ENCODE peak calls at places on chromosome 13, in seven cellular contexts. One of them, this sample, is unnamed.

GRCh38 chr13:110575322-110576069 is 14.0 kb upstream of the RAB20 start:
- DNase-seq in mesothelial cell of epicardium: no peak
- DNase-seq in stimulated activated CD4-positive, alpha-beta T cell treated with anti-CD3 and anti-CD28 coated beads, Interleukin-15, amount 100 ng/mL, for 24 hours: peak
- DNase-seq in NCI-H446: no peak
- DNase-seq in aorta: peak
- DNase-seq in AG10803: peak
- DNase-seq in astrocyte of the spinal cord: no peak
- DNase-seq in this sample: no peak

GRCh38 chr13:35621989-35622388 is 145.5 kb upstream of the MAB21L1 start:
- DNase-seq in aorta: no peak
- DNase-seq in astrocyte of the spinal cord: no peak
- DNase-seq in stimulated activated CD4-positive, alpha-beta T cell treated with anti-CD3 and anti-CD28 coated beads, Interleukin-15, amount 100 ng/mL, for 24 hours: no peak
- DNase-seq in NCI-H446: no peak
- DNase-seq in AG10803: peak
- DNase-seq in mesothelial cell of epicardium: no peak
- DNase-seq in this sample: peak

GRCh38 chr13:110907951-110908898 is 6.6 kb downstream of the ANKRD10 start:
- DNase-seq in astrocyte of the spinal cord: no peak
- DNase-seq in stimulated activated CD4-positive, alpha-beta T cell treated with anti-CD3 and anti-CD28 coated beads, Interleukin-15, amount 100 ng/mL, for 24 hours: peak
- DNase-seq in mesothelial cell of epicardium: no peak
- DNase-seq in AG10803: peak
- DNase-seq in aorta: no peak
- DNase-seq in NCI-H446: no peak
- DNase-seq in this sample: peak

GRCh38 chr13:40187836-40188591 is 478.4 kb downstream of the FOXO1 start:
- DNase-seq in stimulated activated CD4-positive, alpha-beta T cell treated with anti-CD3 and anti-CD28 coated beads, Interleukin-15, amount 100 ng/mL, for 24 hours: peak
- DNase-seq in aorta: no peak
- DNase-seq in NCI-H446: no peak
- DNase-seq in astrocyte of the spinal cord: peak
- DNase-seq in AG10803: no peak
- DNase-seq in mesothelial cell of epicardium: no peak
- DNase-seq in this sample: no peak

GRCh38 chr13:56110751-56111150 is 1030.0 kb upstream of the PRR20A start:
- DNase-seq in AG10803: no peak
- DNase-seq in NCI-H446: no peak
- DNase-seq in aorta: no peak
- DNase-seq in stimulated activated CD4-positive, alpha-beta T cell treated with anti-CD3 and anti-CD28 coated beads, Interleukin-15, amount 100 ng/mL, for 24 hours: no peak
- DNase-seq in mesothelial cell of epicardium: no peak
- DNase-seq in astrocyte of the spinal cord: no peak
- DNase-seq in this sample: peak

GRCh38 chr13:93685900-93686299 is 459.3 kb downstream of the GPC6 start:
- DNase-seq in mesothelial cell of epicardium: no peak
- DNase-seq in stimulated activated CD4-positive, alpha-beta T cell treated with anti-CD3 and anti-CD28 coated beads, Interleukin-15, amount 100 ng/mL, for 24 hours: no peak
- DNase-seq in AG10803: no peak
- DNase-seq in NCI-H446: no peak
- DNase-seq in astrocyte of the spinal cord: no peak
- DNase-seq in aorta: no peak
- DNase-seq in this sample: no peak

GRCh38 chr13:48370815-48371214 is 42.1 kb downstream of the LPAR6 start:
- DNase-seq in AG10803: no peak
- DNase-seq in stimulated activated CD4-positive, alpha-beta T cell treated with anti-CD3 and anti-CD28 coated beads, Interleukin-15, amount 100 ng/mL, for 24 hours: no peak
- DNase-seq in mesothelial cell of epicardium: no peak
- DNase-seq in aorta: no peak
- DNase-seq in astrocyte of the spinal cord: no peak
- DNase-seq in NCI-H446: no peak
- DNase-seq in this sample: no peak

GRCh38 chr13:35469781-35470380 is 6.6 kb downstream of the MAB21L1 start:
- DNase-seq in AG10803: no peak
- DNase-seq in astrocyte of the spinal cord: no peak
- DNase-seq in stimulated activated CD4-positive, alpha-beta T cell treated with anti-CD3 and anti-CD28 coated beads, Interleukin-15, amount 100 ng/mL, for 24 hours: no peak
- DNase-seq in mesothelial cell of epicardium: no peak
- DNase-seq in NCI-H446: no peak
- DNase-seq in aorta: no peak
- DNase-seq in this sample: no peak

GRCh38 chr13:35283856-35284255 is 192.6 kb downstream of the MAB21L1 start:
- DNase-seq in aorta: no peak
- DNase-seq in AG10803: peak
- DNase-seq in astrocyte of the spinal cord: no peak
- DNase-seq in stimulated activated CD4-positive, alpha-beta T cell treated with anti-CD3 and anti-CD28 coated beads, Interleukin-15, amount 100 ng/mL, for 24 hours: no peak
- DNase-seq in mesothelial cell of epicardium: no peak
- DNase-seq in NCI-H446: peak
- DNase-seq in this sample: peak

GRCh38 chr13:35210234-35210633 is 266.3 kb downstream of the MAB21L1 start:
- DNase-seq in AG10803: peak
- DNase-seq in NCI-H446: peak
- DNase-seq in astrocyte of the spinal cord: peak
- DNase-seq in aorta: no peak
- DNase-seq in stimulated activated CD4-positive, alpha-beta T cell treated with anti-CD3 and anti-CD28 coated beads, Interleukin-15, amount 100 ng/mL, for 24 hours: no peak
- DNase-seq in mesothelial cell of epicardium: no peak
- DNase-seq in this sample: peak

GRCh38 chr13:23671367-23671766 is 101.2 kb downstream of the TNFRSF19 start:
- DNase-seq in mesothelial cell of epicardium: no peak
- DNase-seq in NCI-H446: no peak
- DNase-seq in astrocyte of the spinal cord: peak
- DNase-seq in AG10803: peak
- DNase-seq in stimulated activated CD4-positive, alpha-beta T cell treated with anti-CD3 and anti-CD28 coated beads, Interleukin-15, amount 100 ng/mL, for 24 hours: no peak
- DNase-seq in aorta: no peak
- DNase-seq in this sample: no peak

GRCh38 chr13:49435992-49436391 is 7.9 kb downstream of the CAB39L start:
- DNase-seq in astrocyte of the spinal cord: no peak
- DNase-seq in aorta: no peak
- DNase-seq in stimulated activated CD4-positive, alpha-beta T cell treated with anti-CD3 and anti-CD28 coated beads, Interleukin-15, amount 100 ng/mL, for 24 hours: no peak
- DNase-seq in mesothelial cell of epicardium: no peak
- DNase-seq in NCI-H446: no peak
- DNase-seq in AG10803: peak
- DNase-seq in this sample: no peak

GRCh38 chr13:60351326-60351725 is 45.7 kb upstream of the TDRD3 start:
- DNase-seq in mesothelial cell of epicardium: no peak
- DNase-seq in aorta: no peak
- DNase-seq in NCI-H446: peak
- DNase-seq in AG10803: peak
- DNase-seq in stimulated activated CD4-positive, alpha-beta T cell treated with anti-CD3 and anti-CD28 coated beads, Interleukin-15, amount 100 ng/mL, for 24 hours: no peak
- DNase-seq in astrocyte of the spinal cord: peak
- DNase-seq in this sample: peak

GRCh38 chr13:46561691-46562090 is 8.7 kb downstream of the LRCH1 start:
- DNase-seq in AG10803: no peak
- DNase-seq in astrocyte of the spinal cord: no peak
- DNase-seq in aorta: no peak
- DNase-seq in stimulated activated CD4-positive, alpha-beta T cell treated with anti-CD3 and anti-CD28 coated beads, Interleukin-15, amount 100 ng/mL, for 24 hours: no peak
- DNase-seq in mesothelial cell of epicardium: no peak
- DNase-seq in NCI-H446: no peak
- DNase-seq in this sample: no peak

GRCh38 chr13:80399340-80400163 is 58.6 kb upstream of the SPRY2 start:
- DNase-seq in stimulated activated CD4-positive, alpha-beta T cell treated with anti-CD3 and anti-CD28 coated beads, Interleukin-15, amount 100 ng/mL, for 24 hours: peak
- DNase-seq in mesothelial cell of epicardium: no peak
- DNase-seq in AG10803: peak
- DNase-seq in astrocyte of the spinal cord: no peak
- DNase-seq in NCI-H446: no peak
- DNase-seq in aorta: no peak
- DNase-seq in this sample: peak

GRCh38 chr13:111005808-111006494 is 91.1 kb upstream of the ANKRD10 start:
- DNase-seq in NCI-H446: no peak
- DNase-seq in stimulated activated CD4-positive, alpha-beta T cell treated with anti-CD3 and anti-CD28 coated beads, Interleukin-15, amount 100 ng/mL, for 24 hours: no peak
- DNase-seq in aorta: peak
- DNase-seq in mesothelial cell of epicardium: no peak
- DNase-seq in astrocyte of the spinal cord: peak
- DNase-seq in AG10803: peak
- DNase-seq in this sample: no peak

GRCh38 chr13:95206116-95206515 is 95.1 kb downstream of the ABCC4 start:
- DNase-seq in astrocyte of the spinal cord: no peak
- DNase-seq in stimulated activated CD4-positive, alpha-beta T cell treated with anti-CD3 and anti-CD28 coated beads, Interleukin-15, amount 100 ng/mL, for 24 hours: no peak
- DNase-seq in AG10803: no peak
- DNase-seq in mesothelial cell of epicardium: no peak
- DNase-seq in aorta: no peak
- DNase-seq in NCI-H446: no peak
- DNase-seq in this sample: no peak

GRCh38 chr13:29594710-29595379 is 643 bp downstream of the SLC7A1 start:
- DNase-seq in NCI-H446: peak
- DNase-seq in mesothelial cell of epicardium: peak
- DNase-seq in stimulated activated CD4-positive, alpha-beta T cell treated with anti-CD3 and anti-CD28 coated beads, Interleukin-15, amount 100 ng/mL, for 24 hours: peak
- DNase-seq in AG10803: peak
- DNase-seq in aorta: peak
- DNase-seq in astrocyte of the spinal cord: peak
- DNase-seq in this sample: no peak

GRCh38 chr13:100560498-100561215 is 27.9 kb downstream of the GGACT start:
- DNase-seq in astrocyte of the spinal cord: no peak
- DNase-seq in mesothelial cell of epicardium: no peak
- DNase-seq in AG10803: no peak
- DNase-seq in stimulated activated CD4-positive, alpha-beta T cell treated with anti-CD3 and anti-CD28 coated beads, Interleukin-15, amount 100 ng/mL, for 24 hours: no peak
- DNase-seq in aorta: no peak
- DNase-seq in NCI-H446: no peak
- DNase-seq in this sample: no peak

GRCh38 chr13:110329258-110329657 is 22.2 kb downstream of the COL4A2 start:
- DNase-seq in aorta: no peak
- DNase-seq in stimulated activated CD4-positive, alpha-beta T cell treated with anti-CD3 and anti-CD28 coated beads, Interleukin-15, amount 100 ng/mL, for 24 hours: no peak
- DNase-seq in astrocyte of the spinal cord: peak
- DNase-seq in AG10803: no peak
- DNase-seq in NCI-H446: no peak
- DNase-seq in mesothelial cell of epicardium: no peak
- DNase-seq in this sample: no peak

GRCh38 chr13:30908416-30908980 is 2.4 kb downstream of the MEDAG start:
- DNase-seq in aorta: peak
- DNase-seq in astrocyte of the spinal cord: no peak
- DNase-seq in mesothelial cell of epicardium: no peak
- DNase-seq in stimulated activated CD4-positive, alpha-beta T cell treated with anti-CD3 and anti-CD28 coated beads, Interleukin-15, amount 100 ng/mL, for 24 hours: no peak
- DNase-seq in NCI-H446: peak
- DNase-seq in AG10803: peak
- DNase-seq in this sample: no peak

GRCh38 chr13:113884821-113885220 is 20.9 kb upstream of the GAS6 start:
- DNase-seq in AG10803: no peak
- DNase-seq in astrocyte of the spinal cord: no peak
- DNase-seq in aorta: no peak
- DNase-seq in NCI-H446: no peak
- DNase-seq in stimulated activated CD4-positive, alpha-beta T cell treated with anti-CD3 and anti-CD28 coated beads, Interleukin-15, amount 100 ng/mL, for 24 hours: no peak
- DNase-seq in mesothelial cell of epicardium: no peak
- DNase-seq in this sample: no peak

GRCh38 chr13:114064516-114065140 is 67.8 kb downstream of the RASA3 start:
- DNase-seq in AG10803: peak
- DNase-seq in aorta: peak
- DNase-seq in stimulated activated CD4-positive, alpha-beta T cell treated with anti-CD3 and anti-CD28 coated beads, Interleukin-15, amount 100 ng/mL, for 24 hours: peak
- DNase-seq in astrocyte of the spinal cord: peak
- DNase-seq in NCI-H446: no peak
- DNase-seq in mesothelial cell of epicardium: no peak
- DNase-seq in this sample: no peak

GRCh38 chr13:110689041-110689440 is 16.9 kb downstream of the CARS2 start:
- DNase-seq in mesothelial cell of epicardium: no peak
- DNase-seq in AG10803: no peak
- DNase-seq in astrocyte of the spinal cord: no peak
- DNase-seq in aorta: no peak
- DNase-seq in NCI-H446: no peak
- DNase-seq in stimulated activated CD4-positive, alpha-beta T cell treated with anti-CD3 and anti-CD28 coated beads, Interleukin-15, amount 100 ng/mL, for 24 hours: no peak
- DNase-seq in this sample: no peak

GRCh38 chr13:94169783-94170513 is 309.5 kb downstream of the DCT start:
- DNase-seq in AG10803: peak
- DNase-seq in mesothelial cell of epicardium: no peak
- DNase-seq in aorta: peak
- DNase-seq in stimulated activated CD4-positive, alpha-beta T cell treated with anti-CD3 and anti-CD28 coated beads, Interleukin-15, amount 100 ng/mL, for 24 hours: no peak
- DNase-seq in NCI-H446: peak
- DNase-seq in astrocyte of the spinal cord: peak
- DNase-seq in this sample: no peak

GRCh38 chr13:110640591-110641029 is 25.3 kb downstream of the NAXD start:
- DNase-seq in stimulated activated CD4-positive, alpha-beta T cell treated with anti-CD3 and anti-CD28 coated beads, Interleukin-15, amount 100 ng/mL, for 24 hours: no peak
- DNase-seq in astrocyte of the spinal cord: peak
- DNase-seq in NCI-H446: no peak
- DNase-seq in aorta: no peak
- DNase-seq in mesothelial cell of epicardium: no peak
- DNase-seq in AG10803: no peak
- DNase-seq in this sample: no peak

GRCh38 chr13:40149611-40150283 is 494.3 kb downstream of the COG6 start:
- DNase-seq in astrocyte of the spinal cord: peak
- DNase-seq in stimulated activated CD4-positive, alpha-beta T cell treated with anti-CD3 and anti-CD28 coated beads, Interleukin-15, amount 100 ng/mL, for 24 hours: peak
- DNase-seq in mesothelial cell of epicardium: no peak
- DNase-seq in aorta: peak
- DNase-seq in NCI-H446: peak
- DNase-seq in AG10803: peak
- DNase-seq in this sample: peak

GRCh38 chr13:97372929-97373328 is 61.0 kb upstream of the RAP2A start:
- DNase-seq in mesothelial cell of epicardium: no peak
- DNase-seq in NCI-H446: no peak
- DNase-seq in aorta: no peak
- DNase-seq in astrocyte of the spinal cord: no peak
- DNase-seq in AG10803: no peak
- DNase-seq in stimulated activated CD4-positive, alpha-beta T cell treated with anti-CD3 and anti-CD28 coated beads, Interleukin-15, amount 100 ng/mL, for 24 hours: no peak
- DNase-seq in this sample: no peak

GRCh38 chr13:75621147-75621546 is 15.0 kb upstream of the LMO7 start:
- DNase-seq in astrocyte of the spinal cord: peak
- DNase-seq in stimulated activated CD4-positive, alpha-beta T cell treated with anti-CD3 and anti-CD28 coated beads, Interleukin-15, amount 100 ng/mL, for 24 hours: no peak
- DNase-seq in aorta: no peak
- DNase-seq in mesothelial cell of epicardium: no peak
- DNase-seq in AG10803: peak
- DNase-seq in NCI-H446: no peak
- DNase-seq in this sample: no peak

GRCh38 chr13:110485604-110486003 is 75.9 kb downstream of the RAB20 start:
- DNase-seq in AG10803: no peak
- DNase-seq in aorta: no peak
- DNase-seq in NCI-H446: no peak
- DNase-seq in stimulated activated CD4-positive, alpha-beta T cell treated with anti-CD3 and anti-CD28 coated beads, Interleukin-15, amount 100 ng/mL, for 24 hours: no peak
- DNase-seq in astrocyte of the spinal cord: peak
- DNase-seq in mesothelial cell of epicardium: peak
- DNase-seq in this sample: no peak

GRCh38 chr13:19673473-19674430 is 40.3 kb downstream of the MPHOSPH8 start:
- DNase-seq in AG10803: no peak
- DNase-seq in aorta: no peak
- DNase-seq in astrocyte of the spinal cord: no peak
- DNase-seq in stimulated activated CD4-positive, alpha-beta T cell treated with anti-CD3 and anti-CD28 coated beads, Interleukin-15, amount 100 ng/mL, for 24 hours: no peak
- DNase-seq in NCI-H446: no peak
- DNase-seq in mesothelial cell of epicardium: no peak
- DNase-seq in this sample: no peak

GRCh38 chr13:23858586-23858985 is 30.6 kb downstream of the MIPEP start:
- DNase-seq in astrocyte of the spinal cord: no peak
- DNase-seq in stimulated activated CD4-positive, alpha-beta T cell treated with anti-CD3 and anti-CD28 coated beads, Interleukin-15, amount 100 ng/mL, for 24 hours: no peak
- DNase-seq in mesothelial cell of epicardium: no peak
- DNase-seq in NCI-H446: no peak
- DNase-seq in aorta: no peak
- DNase-seq in AG10803: no peak
- DNase-seq in this sample: no peak

GRCh38 chr13:75222031-75222430 is 259.9 kb downstream of the TBC1D4 start:
- DNase-seq in aorta: no peak
- DNase-seq in astrocyte of the spinal cord: peak
- DNase-seq in mesothelial cell of epicardium: no peak
- DNase-seq in stimulated activated CD4-positive, alpha-beta T cell treated with anti-CD3 and anti-CD28 coated beads, Interleukin-15, amount 100 ng/mL, for 24 hours: no peak
- DNase-seq in AG10803: peak
- DNase-seq in NCI-H446: no peak
- DNase-seq in this sample: peak